ENCODE peak calls at places on chromosomes 5 and 9, in nine cellular contexts. E, L, N, M, H, Q, F, S and C are unnamed samples.

GRCh38 chr5:174755103-174755502 is 30.7 kb downstream of the MSX2 start:
- DNase-seq in E (no peak), M (no peak), H (no peak), N (no peak), S (no peak), F (no peak), L (no peak), Q (no peak), C (peak; percentile 29)

GRCh38 chr5:1460054-1460682 is 14.9 kb upstream of the SLC6A3 start:
- DNase-seq in F (no peak), M (no peak), S (no peak), L (no peak), N (peak; percentile 55), E (no peak), Q (no peak), H (no peak), C (no peak)

GRCh38 chr9:14303110-14303509 is 10.8 kb downstream of the NFIB start:
- DNase-seq in E (no peak), H (no peak), N (no peak), Q (no peak), M (peak; percentile 58), L (no peak), S (no peak), F (no peak), C (no peak)

GRCh38 chr9:124001865-124002525 is 9.6 kb upstream of the LHX2 start:
- DNase-seq in N (no peak), S (no peak), H (no peak), M (no peak), L (no peak), E (no peak), Q (no peak), F (no peak), C (no peak)

GRCh38 chr9:87387351-87388055 is 110.2 kb upstream of the DAPK1 start:
- DNase-seq in S (no peak), F (no peak), H (no peak), M (no peak), N (no peak), E (no peak), L (no peak), Q (no peak), C (no peak)

GRCh38 chr9:122442568-122442967 is 35.2 kb downstream of the OR1J1 start:
- DNase-seq in Q (no peak), S (no peak), L (no peak), H (no peak), E (no peak), M (no peak), F (no peak), N (no peak), C (no peak)

GRCh38 chr9:115229496-115229895 is 111.5 kb upstream of the TNC start:
- DNase-seq in H (no peak), F (no peak), M (no peak), S (no peak), E (no peak), N (no peak), Q (no peak), L (no peak), C (peak; percentile 60)

GRCh38 chr9:123607987-123608565 is 252.1 kb downstream of the CRB2 start:
- DNase-seq in Q (no peak), F (no peak), E (no peak), M (no peak), N (no peak), L (no peak), H (no peak), S (no peak), C (no peak)